ENCODE peak calls at places on chromosome 16, in eight cellular contexts. A, Q, E, C, V, S, I and M are unnamed samples.

GRCh38 chr16:8960788-8961109 is 3.0 kb downstream of the USP7 start:
- DNase-seq in A (no peak), Q (no peak), E (no peak), C (no peak), V (no peak), S (peak), I (no peak), M (no peak)

GRCh38 chr16:13150181-13150885 is 248.9 kb downstream of the SHISA9 start:
- DNase-seq in A (no peak), Q (no peak), E (no peak), C (no peak), V (no peak), S (no peak), I (no peak), M (no peak)

GRCh38 chr16:70738083-70738977 is 52.5 kb upstream of the MTSS2 start:
- DNase-seq in A (peak), Q (peak), E (no peak), C (peak), V (peak), S (peak), I (no peak), M (peak)

GRCh38 chr16:19527161-19527560 is 3.4 kb downstream of the CCP110 start:
- DNase-seq in A (no peak), Q (no peak), E (no peak), C (no peak), V (no peak), S (no peak), I (no peak), M (no peak)

GRCh38 chr16:59274141-59274540 is 540.0 kb upstream of the GOT2 start:
- DNase-seq in A (no peak), Q (no peak), E (no peak), C (no peak), V (no peak), S (peak), I (no peak), M (no peak)

GRCh38 chr16:57807968-57808528 is 5.8 kb upstream of the KIFC3 start:
- DNase-seq in A (peak), Q (peak), E (peak), C (peak), V (peak), S (peak), I (no peak), M (peak)

GRCh38 chr16:77585379-77585778 is 136.9 kb upstream of the NUDT7 start:
- DNase-seq in A (no peak), Q (no peak), E (no peak), C (no peak), V (no peak), S (peak), I (no peak), M (no peak)

GRCh38 chr16:48526058-48526957 is 83.7 kb downstream of the N4BP1 start:
- DNase-seq in A (no peak), Q (no peak), E (peak), C (no peak), V (peak), S (peak), I (peak), M (no peak)

GRCh38 chr16:62648256-62648655 is 612.0 kb upstream of the CDH8 start:
- DNase-seq in A (no peak), Q (no peak), E (no peak), C (no peak), V (no peak), S (no peak), I (no peak), M (no peak)

GRCh38 chr16:31713945-31714898 is 159.4 kb upstream of the ZNF267 start:
- DNase-seq in A (peak), Q (no peak), E (no peak), C (no peak), V (no peak), S (peak), I (no peak), M (no peak)

GRCh38 chr16:84411768-84412167 is 43.4 kb downstream of the ATP2C2 start:
- DNase-seq in A (no peak), Q (no peak), E (no peak), C (no peak), V (no peak), S (no peak), I (no peak), M (no peak)

GRCh38 chr16:55184052-55184451 is 140.0 kb upstream of the IRX6 start:
- DNase-seq in A (no peak), Q (no peak), E (no peak), C (no peak), V (no peak), S (no peak), I (no peak), M (no peak)

GRCh38 chr16:50096791-50097190 is 31.0 kb downstream of the HEATR3 start:
- DNase-seq in A (peak), Q (no peak), E (no peak), C (no peak), V (no peak), S (peak), I (no peak), M (peak)

GRCh38 chr16:69166221-69166833 is 20.6 kb upstream of the SNTB2 start:
- DNase-seq in A (peak), Q (no peak), E (no peak), C (no peak), V (no peak), S (peak), I (no peak), M (no peak)

GRCh38 chr16:81645303-81645702 is 133.8 kb upstream of the PLCG2 start:
- DNase-seq in A (peak), Q (peak), E (no peak), C (peak), V (no peak), S (peak), I (peak), M (peak)

GRCh38 chr16:53534206-53534605 is 31.2 kb upstream of the AKTIP start:
- DNase-seq in A (no peak), Q (no peak), E (no peak), C (no peak), V (no peak), S (no peak), I (no peak), M (no peak)

GRCh38 chr16:567362-568256 is 804 bp downstream of the NHLRC4 start:
- DNase-seq in A (no peak), Q (no peak), E (no peak), C (no peak), V (no peak), S (no peak), I (no peak), M (no peak)

GRCh38 chr16:4839942-4840341 is 7.1 kb downstream of the GLYR1 start:
- DNase-seq in A (no peak), Q (no peak), E (no peak), C (no peak), V (no peak), S (peak), I (no peak), M (no peak)

GRCh38 chr16:4846503-4846900 is 586 bp downstream of the GLYR1 start:
- DNase-seq in A (peak), Q (peak), E (peak), C (peak), V (peak), S (peak), I (peak), M (peak)

GRCh38 chr16:88681084-88681680 is 5.1 kb downstream of the SNAI3 start:
- DNase-seq in A (no peak), Q (no peak), E (peak), C (peak), V (peak), S (no peak), I (no peak), M (no peak)

GRCh38 chr16:57372372-57373116 is at the start of gene CX3CL1:
- DNase-seq in A (peak), Q (peak), E (no peak), C (peak), V (no peak), S (peak), I (no peak), M (peak)

GRCh38 chr16:53566568-53566967 is 63.6 kb upstream of the AKTIP start:
- DNase-seq in A (no peak), Q (no peak), E (no peak), C (no peak), V (no peak), S (no peak), I (no peak), M (no peak)

GRCh38 chr16:71610936-71611871 is 14.8 kb upstream of the MARVELD3 start:
- DNase-seq in A (peak), Q (peak), E (no peak), C (peak), V (peak), S (peak), I (no peak), M (peak)

GRCh38 chr16:88970539-88971065 is 6.4 kb downstream of the CBFA2T3 start:
- DNase-seq in A (no peak), Q (no peak), E (no peak), C (no peak), V (peak), S (no peak), I (no peak), M (no peak)

GRCh38 chr16:50210266-50211038 is 55.9 kb upstream of the ADCY7 start:
- DNase-seq in A (peak), Q (peak), E (peak), C (peak), V (peak), S (peak), I (no peak), M (peak)

GRCh38 chr16:57868913-57869520 is 66.7 kb upstream of the KIFC3 start:
- DNase-seq in A (no peak), Q (no peak), E (no peak), C (no peak), V (no peak), S (no peak), I (peak), M (no peak)

GRCh38 chr16:50338371-50339231 is 30.2 kb downstream of the BRD7 start:
- DNase-seq in A (no peak), Q (no peak), E (no peak), C (no peak), V (no peak), S (peak), I (no peak), M (peak)

GRCh38 chr16:50259334-50260205 is 6.8 kb upstream of the ADCY7 start:
- DNase-seq in A (no peak), Q (peak), E (no peak), C (peak), V (no peak), S (peak), I (peak), M (peak)

GRCh38 chr16:5024632-5025031 is 9.1 kb downstream of the NAGPA start:
- DNase-seq in A (peak), Q (no peak), E (peak), C (no peak), V (peak), S (peak), I (no peak), M (no peak)

GRCh38 chr16:77322757-77323156 is 112.1 kb downstream of the ADAMTS18 start:
- DNase-seq in A (no peak), Q (no peak), E (no peak), C (no peak), V (no peak), S (no peak), I (no peak), M (no peak)

GRCh38 chr16:59719121-59719520 is 985.0 kb upstream of the GOT2 start:
- DNase-seq in A (peak), Q (no peak), E (no peak), C (no peak), V (no peak), S (no peak), I (no peak), M (peak)

GRCh38 chr16:57528499-57529323 is 7.7 kb downstream of the CCDC102A start:
- DNase-seq in A (no peak), Q (no peak), E (no peak), C (no peak), V (no peak), S (peak), I (no peak), M (no peak)

DNA sequence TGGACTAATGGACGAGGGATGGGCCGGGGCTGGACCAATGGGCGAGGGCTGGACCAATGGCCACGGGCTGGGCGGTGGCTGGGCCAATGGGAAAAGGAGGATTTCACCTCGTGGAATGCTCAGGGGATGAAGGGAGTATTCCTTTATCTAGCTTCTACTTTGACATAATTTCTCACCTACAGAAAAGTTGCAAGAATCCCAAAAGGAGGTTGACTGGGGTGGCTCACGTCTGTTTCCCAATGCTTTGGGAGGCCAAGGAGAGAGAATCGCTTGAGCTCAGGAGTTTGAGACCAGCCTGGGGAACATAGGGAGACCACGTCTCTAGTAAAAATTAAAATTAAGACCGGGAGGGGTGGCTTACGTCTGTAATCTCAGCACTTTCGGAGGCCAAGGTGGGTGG is 5.7 kb upstream of the FLYWCH1 start:
- DNase-seq in A (no peak), Q (no peak), E (no peak), C (no peak), V (no peak), S (no peak), I (no peak), M (no peak)
- H3K4me3 ChIP-seq in A (peak), Q (no peak), E (peak), C (no peak), V (peak), S (peak), I (peak), M (no peak)

DNA sequence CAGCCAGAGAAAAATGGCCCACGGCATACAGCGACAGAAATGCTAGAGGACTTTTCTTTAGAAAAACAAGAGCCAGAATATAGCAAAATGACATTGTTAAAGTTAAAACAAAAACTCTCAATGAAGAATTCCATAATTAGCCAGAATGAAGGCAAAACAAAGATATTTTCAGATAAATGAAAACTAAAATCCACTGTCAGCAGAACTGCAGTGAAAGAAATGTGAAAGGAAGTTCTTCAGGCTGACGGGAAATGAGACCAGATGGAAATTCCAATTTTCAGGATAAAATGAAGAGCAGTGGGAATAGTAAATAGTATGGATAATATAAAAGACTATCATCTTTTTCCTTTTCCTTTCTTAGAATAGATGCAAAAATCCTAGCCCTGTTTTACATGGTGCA is 38.4 kb downstream of the ZCCHC14 start:
- DNase-seq in A (no peak), Q (no peak), E (no peak), C (no peak), V (no peak), S (no peak), I (no peak), M (no peak)
- H3K4me3 ChIP-seq in A (no peak), Q (no peak), E (no peak), C (no peak), V (no peak), S (no peak), I (no peak), M (no peak)

GRCh38 chr16:67423634-67424575 is 7.0 kb upstream of the HSD11B2 start:
- DNase-seq in A (no peak), Q (no peak), E (no peak), C (no peak), V (no peak), S (peak), I (no peak), M (no peak)
- H3K4me3 ChIP-seq in A (no peak), Q (no peak), E (no peak), C (no peak), V (no peak), S (no peak), I (no peak), M (no peak)

GRCh38 chr16:27798241-27798640 is 248.3 kb downstream of the KATNIP start:
- DNase-seq in A (no peak), Q (no peak), E (no peak), C (no peak), V (no peak), S (no peak), I (no peak), M (no peak)
- H3K4me3 ChIP-seq in A (no peak), Q (no peak), E (no peak), C (no peak), V (no peak), S (no peak), I (no peak), M (no peak)

DNA sequence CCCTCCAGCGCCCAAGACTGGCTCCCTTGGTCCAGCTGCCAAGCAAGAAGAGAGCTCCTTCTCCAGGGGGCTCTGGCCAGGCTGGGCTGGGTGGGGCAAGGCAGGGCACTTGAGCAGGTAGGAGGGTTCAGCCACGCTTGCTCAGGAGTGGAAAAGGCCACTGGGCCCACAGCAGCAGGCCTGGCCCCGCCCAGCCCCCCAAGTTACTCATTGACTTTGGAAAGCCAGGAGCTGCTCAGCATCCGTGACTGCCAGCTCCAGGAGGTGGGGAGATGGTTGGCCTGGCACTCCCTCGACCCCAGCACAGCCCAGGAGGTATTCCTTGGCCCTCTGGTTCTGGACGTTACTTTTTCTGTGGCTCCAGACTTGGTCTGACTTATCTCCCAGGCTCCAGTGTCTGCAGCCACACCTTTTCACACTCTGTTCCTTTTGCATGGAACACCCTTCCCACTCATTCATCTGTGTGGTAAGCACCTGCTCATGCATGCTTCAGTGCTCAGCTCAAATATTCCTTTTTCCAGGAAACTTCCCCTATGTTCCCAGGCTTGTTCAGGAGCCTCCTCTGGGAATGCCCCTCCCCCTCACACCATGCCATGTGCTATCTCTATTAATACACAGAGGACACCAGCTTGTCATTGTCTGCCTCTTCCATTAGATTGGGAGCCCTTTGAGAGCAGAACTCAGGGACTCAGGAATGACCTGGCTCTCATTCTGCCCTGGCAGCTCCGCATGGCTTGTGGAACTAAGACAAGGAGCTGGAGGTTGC is at the start of gene CDH16:
- DNase-seq in A (no peak), Q (no peak), E (no peak), C (no peak), V (no peak), S (peak), I (no peak), M (no peak)
- H3K4me3 ChIP-seq in A (no peak), Q (no peak), E (no peak), C (no peak), V (no peak), S (no peak), I (no peak), M (no peak)

GRCh38 chr16:74140557-74140956 is 156.1 kb upstream of the PSMD7 start:
- DNase-seq in A (no peak), Q (no peak), E (no peak), C (no peak), V (no peak), S (no peak), I (no peak), M (no peak)
- H3K4me3 ChIP-seq in A (no peak), Q (no peak), E (no peak), C (no peak), V (no peak), S (no peak), I (no peak), M (no peak)